ENCODE peak calls at places on chromosomes 16 and 17, in four cellular contexts. One of them, this sample, is unnamed. For H3K4me1, the result is how much of the 10 kb centered on the place peaks cover.

GRCh38 chr17:42124256-42124655 is 1.7 kb downstream of the HSPB9 start:
- DNase-seq in upper lobe of left lung: no peak
- DNase-seq in transverse colon: no peak
- DNase-seq in HCT116: no peak
- DNase-seq in this sample: no peak

GRCh38 chr16:3059041-3059722 is 6.3 kb upstream of the IL32 start:
- DNase-seq in upper lobe of left lung: peak
- DNase-seq in HCT116: peak
- DNase-seq in transverse colon: peak
- DNase-seq in this sample: no peak

GRCh38 chr17:63476494-63476856 is 386 bp upstream of the ACE start:
- DNase-seq in upper lobe of left lung: no peak
- DNase-seq in transverse colon: no peak
- DNase-seq in HCT116: no peak
- DNase-seq in this sample: no peak

GRCh38 chr16:54602666-54603065 is 316.1 kb upstream of the IRX3 start:
- DNase-seq in upper lobe of left lung: no peak
- DNase-seq in transverse colon: no peak
- DNase-seq in HCT116: no peak
- DNase-seq in this sample: no peak

GRCh38 chr17:55348749-55349354 is 72.8 kb downstream of the MMD start:
- DNase-seq in upper lobe of left lung: peak
- DNase-seq in HCT116: peak
- DNase-seq in transverse colon: peak
- DNase-seq in this sample: no peak

GRCh38 chr17:14308636-14308964 is 7.7 kb downstream of the HS3ST3B1 start:
- DNase-seq in upper lobe of left lung: no peak
- DNase-seq in HCT116: no peak
- DNase-seq in transverse colon: no peak
- DNase-seq in this sample: no peak

GRCh38 chr17:15087946-15088345 is 177.2 kb downstream of the PMP22 start:
- DNase-seq in transverse colon: no peak
- DNase-seq in upper lobe of left lung: no peak
- DNase-seq in HCT116: no peak
- DNase-seq in this sample: no peak

GRCh38 chr17:3639981-3640596 is 3.5 kb downstream of the CTNS start:
- DNase-seq in upper lobe of left lung: peak
- DNase-seq in HCT116: no peak
- DNase-seq in transverse colon: no peak
- DNase-seq in this sample: no peak

GRCh38 chr16:83631006-83631405 is 176.8 kb upstream of the HSBP1 start:
- DNase-seq in upper lobe of left lung: no peak
- DNase-seq in HCT116: no peak
- DNase-seq in transverse colon: no peak
- DNase-seq in this sample: no peak

GRCh38 chr16:89764711-89765201 is 43.4 kb downstream of the ZNF276 start:
- DNase-seq in transverse colon: peak
- DNase-seq in upper lobe of left lung: peak
- DNase-seq in HCT116: no peak
- DNase-seq in this sample: no peak

GRCh38 chr17:73532441-73532901 is 111.8 kb downstream of the SDK2 start:
- DNase-seq in upper lobe of left lung: no peak
- DNase-seq in HCT116: no peak
- DNase-seq in transverse colon: no peak
- DNase-seq in this sample: no peak

GRCh38 chr17:80247561-80247960 is 13.1 kb upstream of the RNF213 start:
- DNase-seq in upper lobe of left lung: no peak
- DNase-seq in transverse colon: no peak
- DNase-seq in HCT116: no peak
- DNase-seq in this sample: no peak

GRCh38 chr16:67378642-67379041 is 14.7 kb downstream of the TPPP3 start:
- DNase-seq in transverse colon: no peak
- DNase-seq in upper lobe of left lung: no peak
- DNase-seq in HCT116: no peak
- DNase-seq in this sample: no peak

GRCh38 chr17:57572062-57572461 is 173.0 kb downstream of the CCDC182 start:
- DNase-seq in upper lobe of left lung: no peak
- DNase-seq in HCT116: no peak
- DNase-seq in transverse colon: no peak
- DNase-seq in this sample: no peak

GRCh38 chr17:58822148-58823050 is 66.7 kb downstream of the PPM1E start:
- DNase-seq in HCT116: no peak
- DNase-seq in upper lobe of left lung: no peak
- DNase-seq in transverse colon: no peak
- DNase-seq in this sample: no peak

GRCh38 chr16:11138769-11139623 is 117.0 kb downstream of the SOCS1 start:
- DNase-seq in upper lobe of left lung: no peak
- DNase-seq in transverse colon: no peak
- DNase-seq in HCT116: no peak
- DNase-seq in this sample: no peak

GRCh38 chr16:23729503-23730424 is 16.7 kb upstream of the ERN2 start:
- DNase-seq in upper lobe of left lung: peak
- DNase-seq in transverse colon: peak
- DNase-seq in HCT116: peak
- DNase-seq in this sample: no peak

GRCh38 chr16:87849419-87850008 is 19.8 kb downstream of the SLC7A5 start:
- DNase-seq in HCT116: no peak
- DNase-seq in transverse colon: no peak
- DNase-seq in upper lobe of left lung: no peak
- DNase-seq in this sample: no peak

GRCh38 chr16:87850009-87851006 is 19.0 kb downstream of the SLC7A5 start:
- DNase-seq in transverse colon: peak
- DNase-seq in upper lobe of left lung: peak
- DNase-seq in HCT116: no peak
- DNase-seq in this sample: no peak

GRCh38 chr16:87851141-87851587 is 18.1 kb downstream of the SLC7A5 start:
- DNase-seq in transverse colon: no peak
- DNase-seq in HCT116: no peak
- DNase-seq in upper lobe of left lung: no peak
- DNase-seq in this sample: no peak

GRCh38 chr16:87853411-87854052 is 15.8 kb downstream of the SLC7A5 start:
- DNase-seq in transverse colon: peak
- DNase-seq in upper lobe of left lung: peak
- DNase-seq in HCT116: peak
- DNase-seq in this sample: no peak

GRCh38 chr16:87851601-87852000 is 17.7 kb downstream of the SLC7A5 start:
- DNase-seq in HCT116: no peak
- DNase-seq in transverse colon: no peak
- DNase-seq in upper lobe of left lung: no peak
- DNase-seq in this sample: no peak
- H3K4me1 ChIP-seq in HCT116: under half
- H3K4me1 ChIP-seq in transverse colon: under half
- H3K4me1 ChIP-seq in upper lobe of left lung: under half
- H3K4me1 ChIP-seq in this sample: half or more

GRCh38 chr16:1151424-1152122 is 1.3 kb upstream of the CACNA1H start:
- DNase-seq in HCT116: no peak
- DNase-seq in upper lobe of left lung: no peak
- DNase-seq in transverse colon: no peak
- DNase-seq in this sample: no peak
- H3K4me3 ChIP-seq in HCT116: no peak
- H3K4me3 ChIP-seq in upper lobe of left lung: no peak
- H3K4me3 ChIP-seq in transverse colon: no peak
- H3K4me3 ChIP-seq in this sample: no peak

GRCh38 chr16:73020409-73020884 is 27.5 kb downstream of the ZFHX3 start:
- DNase-seq in upper lobe of left lung: peak
- DNase-seq in transverse colon: peak
- DNase-seq in HCT116: peak
- DNase-seq in this sample: no peak
- TF ChIP-seq POLR2AphosphoS5 in upper lobe of left lung: no peak
- TF ChIP-seq POLR2AphosphoS5 in transverse colon: no peak
- TF ChIP-seq POLR2AphosphoS5 in HCT116: peak
- TF ChIP-seq POLR2AphosphoS5 in this sample: no peak

DNA sequence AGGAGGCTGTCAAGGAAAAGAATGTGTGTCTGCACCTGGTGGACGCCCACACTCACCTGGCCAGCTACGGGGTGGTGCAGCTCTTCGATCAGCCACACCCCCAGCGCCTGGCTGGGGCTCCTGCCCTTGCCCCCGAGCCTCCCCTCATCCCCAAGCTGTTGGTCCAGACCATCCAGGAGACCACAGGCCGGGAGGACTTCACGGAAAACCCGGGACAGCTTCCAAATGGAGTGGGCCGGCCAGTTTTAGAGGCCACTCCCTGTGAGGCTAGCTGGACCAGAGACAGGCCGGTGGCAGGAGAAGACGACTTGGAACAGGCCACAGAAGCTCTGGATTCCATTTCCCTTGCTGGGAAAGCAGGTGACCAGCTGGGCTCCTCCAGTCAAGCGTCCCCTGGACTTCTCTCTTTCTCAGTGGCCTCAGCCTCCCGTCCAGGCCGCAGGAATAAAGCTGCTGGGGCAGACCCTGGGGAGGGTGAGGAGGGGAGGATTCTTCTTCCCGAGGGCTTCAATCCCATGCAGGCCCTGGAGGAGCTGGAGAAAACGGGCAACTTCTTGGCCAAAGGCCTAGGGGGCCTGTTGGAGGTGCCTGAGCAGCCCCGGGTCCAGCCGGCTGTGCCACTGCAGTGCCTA is 2.2 kb downstream of the WDR81 start:
- DNase-seq in upper lobe of left lung: no peak
- DNase-seq in HCT116: no peak
- DNase-seq in transverse colon: no peak
- DNase-seq in this sample: no peak
- H3K4me1 ChIP-seq in upper lobe of left lung: under half
- H3K4me1 ChIP-seq in HCT116: under half
- H3K4me1 ChIP-seq in transverse colon: under half
- H3K4me1 ChIP-seq in this sample: half or more

DNA sequence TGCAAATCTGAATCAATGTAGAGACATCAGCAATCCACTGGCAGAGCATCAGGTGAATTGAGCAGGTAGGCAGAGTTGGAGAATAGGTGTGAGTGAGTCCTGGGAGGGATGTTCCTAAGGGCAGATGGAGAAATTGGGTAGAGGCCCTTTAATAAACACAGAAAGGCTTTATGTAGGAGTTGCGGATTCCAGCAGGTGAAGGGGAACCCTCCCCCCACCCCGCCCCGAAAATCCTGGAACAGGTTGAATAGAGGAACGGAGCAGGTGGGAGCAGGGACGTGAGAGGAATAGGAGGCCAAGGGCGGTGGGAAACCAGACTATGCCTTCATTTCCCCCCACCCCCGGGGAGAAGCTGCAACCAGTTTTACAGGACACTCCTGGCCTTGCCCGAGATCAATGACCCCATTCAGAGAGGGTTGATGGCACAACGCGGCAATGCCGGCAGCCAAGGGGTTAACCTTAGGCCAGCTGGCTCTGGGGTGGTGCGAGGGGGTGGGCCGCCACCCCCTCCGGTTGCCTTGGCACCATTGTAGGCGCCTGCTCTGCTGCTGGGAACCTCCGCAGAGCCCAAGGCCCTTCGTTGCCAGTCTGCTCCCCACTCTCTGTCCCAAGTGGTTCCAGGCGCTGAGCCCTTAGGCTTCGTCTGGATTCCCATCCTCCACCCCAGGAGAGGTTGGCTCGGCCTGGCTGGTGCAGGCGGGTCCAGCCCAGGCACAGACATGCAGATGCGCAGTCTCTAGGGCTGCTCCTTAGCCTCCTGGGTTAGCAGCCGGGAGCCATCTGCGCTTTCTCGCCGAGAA is 814 bp upstream of the RUNDC3A start:
- DNase-seq in HCT116: no peak
- DNase-seq in transverse colon: peak
- DNase-seq in upper lobe of left lung: no peak
- DNase-seq in this sample: no peak
- H3K4me3 ChIP-seq in HCT116: no peak
- H3K4me3 ChIP-seq in transverse colon: peak
- H3K4me3 ChIP-seq in upper lobe of left lung: peak
- H3K4me3 ChIP-seq in this sample: peak

This sample was measured in vagina.